ENCODE peak calls at places on chromosomes 3 and 15, in nine cellular contexts. S is HFF-Myc, A is Calu3, J is Peyer's patch, N is cardiac muscle cell, Z is progenitor cell of endocrine pancreas, T is lower leg skin, M is esophagus muscularis mucosa, Y is WTC11. U is an unnamed sample.

GRCh38 chr3:36907911-36908646 is 36.8 kb downstream of the TRANK1 start:
- DNase-seq in S (no peak), A (peak), Z (no peak), Y (no peak), J (peak), M (no peak), N (peak), T (no peak), U (no peak)

GRCh38 chr15:80999623-81000036 is 1.1 kb upstream of the TLNRD1 start:
- DNase-seq in J (peak), S (no peak), Z (no peak), M (no peak), T (no peak), N (no peak), Y (no peak), A (peak), U (no peak)

GRCh38 chr3:127489357-127489756 is 101.2 kb downstream of the TPRA1 start:
- DNase-seq in S (no peak), J (no peak), Y (no peak), T (no peak), A (no peak), M (no peak), Z (no peak), N (no peak), U (no peak)

GRCh38 chr3:10286596-10287295 is 6.0 kb downstream of the GHRL start:
- DNase-seq in M (no peak), A (peak), Y (no peak), T (peak), S (peak), Z (no peak), J (no peak), N (peak), U (peak)

GRCh38 chr15:62791694-62792093 is 250.9 kb upstream of the TPM1 start:
- DNase-seq in M (no peak), J (no peak), Z (no peak), A (no peak), N (no peak), T (no peak), S (no peak), Y (no peak), U (no peak)

GRCh38 chr3:98095870-98096269 is 8.9 kb downstream of the OR5AC2 start:
- DNase-seq in A (no peak), Z (no peak), S (no peak), N (no peak), J (no peak), Y (no peak), M (no peak), T (no peak), U (no peak)

GRCh38 chr15:67902579-67902979 is 62.7 kb upstream of the RNU6-1 start:
- DNase-seq in N (no peak), Y (no peak), M (no peak), S (no peak), J (no peak), Z (no peak), A (peak), T (no peak), U (no peak)

GRCh38 chr3:65181397-65181871 is 493.6 kb upstream of the ADAMTS9 start:
- DNase-seq in N (peak), M (no peak), Z (no peak), T (peak), S (no peak), Y (no peak), J (no peak), A (no peak), U (no peak)

GRCh38 chr15:95989392-95989791 is 341.1 kb upstream of the NR2F2 start:
- DNase-seq in N (no peak), A (no peak), J (no peak), T (no peak), M (no peak), Y (no peak), Z (no peak), S (no peak), U (no peak)

GRCh38 chr3:195921334-195921771 is 13.0 kb upstream of the TNK2 start:
- DNase-seq in M (no peak), J (no peak), N (no peak), T (no peak), Z (no peak), Y (no peak), S (no peak), A (no peak), U (no peak)

GRCh38 chr3:72186485-72186864 is 401.5 kb upstream of the PROK2 start:
- DNase-seq in T (no peak), S (no peak), Y (no peak), N (peak), A (no peak), Z (no peak), J (no peak), M (no peak), U (no peak)

GRCh38 chr3:88239870-88240269 is 90.1 kb downstream of the C3orf38 start:
- DNase-seq in Z (no peak), A (no peak), N (no peak), M (no peak), S (no peak), J (no peak), Y (no peak), T (no peak), U (no peak)

GRCh38 chr3:33006571-33007286 is 55.3 kb downstream of the CCR4 start:
- DNase-seq in T (no peak), A (no peak), J (no peak), Z (no peak), S (no peak), M (no peak), Y (no peak), N (no peak), U (no peak)

GRCh38 chr15:58221591-58222241 is 83.5 kb downstream of the AQP9 start:
- DNase-seq in M (no peak), T (no peak), J (no peak), A (peak), Z (no peak), Y (peak), N (peak), S (no peak), U (no peak)
- TF ChIP-seq CTCF in M (no peak), T (no peak), J (peak), A (peak), Z (peak), Y (no peak), N (peak), S (peak), U (peak)

DNA sequence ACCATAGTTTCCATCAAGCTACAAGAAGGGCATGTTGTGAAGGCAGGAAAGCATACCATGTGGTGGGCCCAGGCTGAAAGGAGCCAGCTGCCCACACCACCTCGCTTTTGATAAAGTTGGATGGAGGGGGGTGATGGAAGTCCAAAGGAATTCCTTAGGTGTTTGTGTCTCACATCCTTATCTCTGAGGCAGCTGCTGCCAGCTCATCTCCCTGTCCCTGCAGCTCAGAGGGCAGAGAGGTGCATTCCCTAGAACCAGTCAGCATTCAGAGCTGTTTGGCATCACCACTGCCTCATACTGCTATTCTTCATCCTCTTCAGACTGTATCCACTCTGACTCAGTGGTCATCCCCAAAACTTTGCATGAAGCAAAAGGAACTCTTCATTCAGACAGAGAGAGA is 141.5 kb upstream of the BFSP2 start:
- DNase-seq in T (no peak), S (no peak), Y (no peak), A (no peak), N (no peak), M (no peak), J (no peak), Z (no peak), U (no peak)
- TF ChIP-seq CTCF in T (no peak), S (no peak), Y (no peak), A (no peak), N (no peak), M (no peak), J (no peak), Z (no peak), U (no peak)

GRCh38 chr3:53613111-53613510 is 118.7 kb downstream of the CACNA1D start:
- DNase-seq in M (no peak), N (no peak), A (no peak), Y (no peak), S (no peak), J (no peak), T (no peak), Z (no peak), U (no peak)
- TF ChIP-seq CTCF in M (no peak), N (no peak), A (no peak), Y (no peak), S (no peak), J (no peak), T (no peak), Z (no peak), U (no peak)

DNA sequence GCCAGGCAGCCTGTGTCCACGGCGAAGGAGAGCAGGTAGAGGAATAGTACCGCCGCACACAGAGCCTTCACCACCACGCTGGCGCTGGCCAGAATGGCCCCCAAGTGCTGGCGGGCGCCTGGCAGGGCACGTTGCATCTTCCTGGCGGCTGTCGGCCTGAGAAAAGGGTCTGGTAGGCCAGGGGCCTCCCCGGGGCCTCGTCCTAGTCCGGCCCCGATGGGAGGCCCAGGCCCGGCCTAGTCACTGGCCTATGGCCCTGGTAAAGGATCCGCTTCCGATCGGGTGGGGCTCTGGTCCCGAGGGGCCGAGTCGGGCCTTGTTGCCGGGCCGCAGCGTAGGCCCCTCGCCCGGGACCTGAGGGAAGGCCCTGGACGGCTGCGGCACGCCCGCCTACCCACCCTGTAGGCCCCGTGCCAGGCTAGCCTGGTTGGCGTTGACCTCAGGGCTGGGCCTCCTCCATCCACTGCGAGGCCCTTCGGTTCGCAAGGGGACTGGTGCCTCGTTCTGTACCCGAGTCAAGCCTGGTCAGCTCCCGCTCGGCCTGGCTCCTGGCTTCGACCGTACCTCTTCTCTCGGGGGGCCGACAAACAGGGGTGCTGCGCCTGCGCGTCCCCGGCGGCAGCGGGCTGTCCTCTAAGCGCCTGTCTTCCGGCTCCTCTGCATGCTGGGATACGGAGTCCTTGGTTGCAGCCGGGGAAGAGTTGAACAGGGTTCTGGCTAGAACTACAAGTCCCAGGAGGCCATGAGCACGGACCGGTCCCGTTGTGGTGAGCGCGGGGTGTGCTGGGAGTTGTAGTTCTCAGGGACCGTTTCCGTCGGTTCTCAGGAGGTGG is at the start of gene TMEM115:
- DNase-seq in Z (peak), J (peak), N (peak), S (peak), Y (peak), M (peak), T (peak), A (peak), U (peak)
- TF ChIP-seq CTCF in Z (no peak), J (no peak), N (no peak), S (no peak), Y (no peak), M (no peak), T (no peak), A (no peak), U (no peak)

DNA sequence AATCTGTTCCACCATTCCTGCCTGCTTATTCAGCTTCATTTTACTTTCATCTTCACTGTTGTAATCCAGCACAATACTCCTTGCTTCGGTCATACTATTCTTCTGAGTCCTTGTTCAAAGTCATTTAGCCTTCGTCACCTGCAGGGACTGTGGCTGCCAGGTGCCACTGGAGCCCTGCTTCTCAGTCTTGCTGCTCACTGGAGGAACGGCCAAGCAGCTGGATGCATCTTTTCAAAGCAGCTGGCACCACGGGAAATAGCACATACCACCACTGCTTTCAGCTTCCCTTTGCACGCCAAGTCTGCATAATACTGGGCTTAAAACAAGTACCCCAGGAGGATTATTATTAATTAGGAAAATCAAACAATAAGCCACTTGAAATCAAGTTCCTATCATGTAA is 287.6 kb downstream of the BCHE start:
- DNase-seq in S (no peak), A (no peak), T (no peak), Y (no peak), Z (no peak), N (no peak), M (no peak), J (no peak), U (no peak)
- TF ChIP-seq CTCF in S (no peak), A (no peak), T (no peak), Y (no peak), Z (no peak), N (no peak), M (no peak), J (no peak), U (no peak)

GRCh38 chr3:39150170-39150802 is 3.1 kb downstream of the CSRNP1 start:
- DNase-seq in S (no peak), A (no peak), J (no peak), Z (no peak), T (no peak), N (peak), Y (no peak), M (no peak), U (no peak)
- TF ChIP-seq CTCF in S (no peak), A (no peak), J (no peak), Z (no peak), T (no peak), N (no peak), Y (no peak), M (no peak), U (no peak)

GRCh38 chr3:38950585-38950984 is 101.2 kb downstream of the SCN11A start:
- DNase-seq in N (no peak), M (no peak), Y (no peak), S (no peak), T (no peak), A (no peak), Z (no peak), J (no peak), U (no peak)
- TF ChIP-seq CTCF in N (no peak), M (no peak), Y (no peak), S (no peak), T (no peak), A (no peak), Z (no peak), J (no peak), U (no peak)

GRCh38 chr3:187619461-187619860 is 50.7 kb downstream of the SST start:
- DNase-seq in J (no peak), S (no peak), Z (no peak), T (no peak), N (no peak), Y (no peak), A (no peak), M (no peak), U (no peak)
- TF ChIP-seq CTCF in J (no peak), S (no peak), Z (no peak), T (no peak), N (no peak), Y (no peak), A (no peak), M (no peak), U (no peak)